ENCODE peak calls at places on chromosome 12, in four cellular contexts. H is NT2/D1, I is GM12878, X is H1. Y is an unnamed sample.
A peak's percentile ranks its signal among the peaks of the same experiment; 100 is the strongest.

GRCh38 chr12:69000540-69001243 is 67.7 kb upstream of the CPM start:
- DNase-seq in H (no peak), I (no peak), X (no peak), Y (no peak)

GRCh38 chr12:71440393-71441349 is 1.1 kb downstream of the LGR5 start:
- DNase-seq in H (no peak), I (no peak), X (peak; percentile 65), Y (no peak)

GRCh38 chr12:16120027-16120426 is 157.5 kb downstream of the SLC15A5 start:
- DNase-seq in H (no peak), I (no peak), X (no peak), Y (no peak)

GRCh38 chr12:117845271-117845904 is 123.4 kb downstream of the KSR2 start:
- DNase-seq in H (no peak), I (no peak), X (no peak), Y (no peak)

GRCh38 chr12:97716356-97716755 is 253.8 kb downstream of the RMST start:
- DNase-seq in H (no peak), I (no peak), X (no peak), Y (peak; percentile 19)

GRCh38 chr12:12506541-12506940 is 56.1 kb downstream of the DUSP16 start:
- DNase-seq in H (no peak), I (no peak), X (no peak), Y (peak; percentile 16)

GRCh38 chr12:112219195-112219594 is 93.8 kb downstream of the TRAFD1 start:
- DNase-seq in H (no peak), I (no peak), X (no peak), Y (no peak)

GRCh38 chr12:66004922-66005703 is 125.4 kb downstream of the LLPH start:
- DNase-seq in H (no peak), I (no peak), X (no peak), Y (no peak)

GRCh38 chr12:67220065-67220464 is 49.1 kb upstream of the CAND1 start:
- DNase-seq in H (no peak), I (no peak), X (no peak), Y (peak; percentile 40)

GRCh38 chr12:117084405-117085317 is 14.6 kb downstream of the TESC start:
- DNase-seq in H (no peak), I (no peak), X (no peak), Y (no peak)

GRCh38 chr12:15584366-15585041 is 204.7 kb downstream of the EPS8 start:
- DNase-seq in H (peak; percentile 86), I (no peak), X (no peak), Y (peak; percentile 23)

GRCh38 chr12:4951601-4952000 is 41.9 kb downstream of the KCNA1 start:
- DNase-seq in H (no peak), I (no peak), X (no peak), Y (no peak)

GRCh38 chr12:51441583-51441982 is 17.0 kb downstream of the SLC4A8 start:
- DNase-seq in H (no peak), I (no peak), X (no peak), Y (no peak)

GRCh38 chr12:115452751-115453281 is 768.8 kb upstream of the TBX3 start:
- DNase-seq in H (no peak), I (no peak), X (peak; percentile 65), Y (no peak)

GRCh38 chr12:76591461-76591860 is 31.9 kb upstream of the OSBPL8 start:
- DNase-seq in H (no peak), I (no peak), X (no peak), Y (no peak)

GRCh38 chr12:48865441-48866290 is at the start of gene RND1:
- DNase-seq in H (peak; percentile 97), I (peak; percentile 89), X (peak; percentile 94), Y (peak; percentile 95)

GRCh38 chr12:31868980-31869379 is 90.2 kb upstream of the RESF1 start:
- DNase-seq in H (no peak), I (no peak), X (no peak), Y (no peak)

GRCh38 chr12:118359541-118359915 is 13.2 kb downstream of the TAOK3 start:
- DNase-seq in H (no peak), I (no peak), X (no peak), Y (no peak)

GRCh38 chr12:25249951-25250738 is 584 bp downstream of the KRAS start:
- DNase-seq in H (peak; percentile 52), I (no peak), X (peak; percentile 63), Y (peak; percentile 25)

GRCh38 chr12:50615534-50616296 is 110.9 kb downstream of the DIP2B start:
- DNase-seq in H (no peak), I (no peak), X (no peak), Y (no peak)

GRCh38 chr12:121579190-121579791 is 1.5 kb downstream of the KDM2B start:
- DNase-seq in H (no peak), I (no peak), X (peak; percentile 59), Y (peak; percentile 35)

GRCh38 chr12:57521475-57522018 is 1.1 kb upstream of the MBD6 start:
- DNase-seq in H (no peak), I (no peak), X (peak; percentile 62), Y (no peak)

GRCh38 chr12:116916122-116916521 is 5.4 kb downstream of the FBXW8 start:
- DNase-seq in H (no peak), I (no peak), X (no peak), Y (no peak)

GRCh38 chr12:12896261-12896660 is 4.9 kb downstream of the GPRC5A start:
- DNase-seq in H (no peak), I (no peak), X (no peak), Y (no peak)

GRCh38 chr12:25332143-25332542 is 81.4 kb upstream of the KRAS start:
- DNase-seq in H (no peak), I (no peak), X (no peak), Y (no peak)

GRCh38 chr12:52004042-52004648 is 2.6 kb upstream of the TAMALIN start:
- DNase-seq in H (no peak), I (no peak), X (peak; percentile 81), Y (peak; percentile 63)

GRCh38 chr12:97616936-97617335 is 154.3 kb downstream of the RMST start:
- DNase-seq in H (no peak), I (no peak), X (no peak), Y (no peak)

GRCh38 chr12:24605916-24606315 is 343.0 kb downstream of the BCAT1 start:
- DNase-seq in H (no peak), I (no peak), X (no peak), Y (no peak)

GRCh38 chr12:1575799-1576401 is 18.5 kb downstream of the FBXL14 start:
- DNase-seq in H (no peak), I (no peak), X (no peak), Y (no peak)

GRCh38 chr12:100221523-100221922 is 20.9 kb downstream of the ACTR6 start:
- DNase-seq in H (no peak), I (no peak), X (no peak), Y (no peak)

GRCh38 chr12:79692249-79692619 is 1.5 kb upstream of the PAWR start:
- DNase-seq in H (no peak), I (no peak), X (no peak), Y (no peak)

GRCh38 chr12:57550628-57551549 is 1.0 kb downstream of the KIF5A start:
- DNase-seq in H (no peak), I (no peak), X (no peak), Y (no peak)

GRCh38 chr12:19855876-19856275 is 416.6 kb downstream of the AEBP2 start:
- DNase-seq in H (no peak), I (no peak), X (no peak), Y (no peak)

GRCh38 chr12:103569278-103569677 is 17.8 kb upstream of the STAB2 start:
- DNase-seq in H (no peak), I (no peak), X (no peak), Y (no peak)

GRCh38 chr12:31370645-31371620 is 45.0 kb upstream of the SINHCAF start:
- DNase-seq in H (peak; percentile 100), I (no peak), X (peak; percentile 66), Y (no peak)

GRCh38 chr12:449203-449602 is 10.5 kb upstream of the B4GALNT3 start:
- DNase-seq in H (no peak), I (no peak), X (no peak), Y (no peak)

GRCh38 chr12:56034586-56035332 is 7.0 kb upstream of the RPS26 start:
- DNase-seq in H (no peak), I (no peak), X (no peak), Y (no peak)

GRCh38 chr12:82383930-82384513 is 25.7 kb downstream of the METTL25 start:
- DNase-seq in H (no peak), I (no peak), X (no peak), Y (peak; percentile 12)

DNA sequence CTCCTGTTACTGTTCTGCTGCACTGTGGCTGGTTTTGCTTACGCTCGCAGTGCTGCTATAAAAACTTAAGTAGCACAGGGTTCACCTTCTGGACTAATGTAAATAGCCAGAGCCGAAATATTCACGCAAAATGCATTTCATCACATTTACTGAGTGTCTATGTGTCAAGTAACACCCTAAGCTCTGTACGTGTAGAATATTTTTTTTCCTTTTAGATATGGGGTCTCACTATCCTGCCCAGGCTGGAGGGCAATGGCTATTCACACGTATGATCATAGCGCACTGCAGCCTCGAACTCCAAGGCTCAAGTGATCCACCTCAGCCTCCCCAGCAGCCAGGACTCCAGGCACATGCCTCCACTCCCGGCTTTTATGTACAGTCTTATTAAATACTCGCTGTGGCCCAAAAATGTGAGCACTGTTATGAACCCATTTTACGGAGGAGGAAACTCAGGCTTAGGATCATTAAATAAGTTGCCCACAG is 60.8 kb upstream of the RIMBP2 start:
- DNase-seq in H (no peak), I (no peak), X (no peak), Y (no peak)
- TF ChIP-seq SUZ12 in H (no peak), I (no peak), X (no peak), Y (no peak)

GRCh38 chr12:124379938-124380754 is 85.3 kb downstream of the RFLNA start:
- DNase-seq in H (no peak), I (no peak), X (no peak), Y (no peak)
- TF ChIP-seq SUZ12 in H (no peak), I (no peak), X (no peak), Y (no peak)

GRCh38 chr12:119802472-119802871 is 74.6 kb downstream of the CIT start:
- DNase-seq in H (no peak), I (no peak), X (no peak), Y (no peak)
- TF ChIP-seq SUZ12 in H (no peak), I (no peak), X (no peak), Y (no peak)

GRCh38 chr12:93778306-93778705 is 101.1 kb downstream of the CRADD start:
- DNase-seq in H (no peak), I (no peak), X (no peak), Y (no peak)
- TF ChIP-seq SUZ12 in H (no peak), I (no peak), X (no peak), Y (no peak)

GRCh38 chr12:92064420-92064819 is 81.2 kb downstream of the BTG1 start:
- DNase-seq in H (no peak), I (no peak), X (no peak), Y (no peak)

GRCh38 chr12:92065018-92065499 is 80.6 kb downstream of the BTG1 start:
- DNase-seq in H (no peak), I (peak; percentile 78), X (no peak), Y (no peak)

GRCh38 chr12:92068441-92068840 is 77.2 kb downstream of the BTG1 start:
- DNase-seq in H (no peak), I (no peak), X (no peak), Y (no peak)

GRCh38 chr12:92063641-92064040 is 82.0 kb downstream of the BTG1 start:
- DNase-seq in H (no peak), I (no peak), X (no peak), Y (no peak)

DNA sequence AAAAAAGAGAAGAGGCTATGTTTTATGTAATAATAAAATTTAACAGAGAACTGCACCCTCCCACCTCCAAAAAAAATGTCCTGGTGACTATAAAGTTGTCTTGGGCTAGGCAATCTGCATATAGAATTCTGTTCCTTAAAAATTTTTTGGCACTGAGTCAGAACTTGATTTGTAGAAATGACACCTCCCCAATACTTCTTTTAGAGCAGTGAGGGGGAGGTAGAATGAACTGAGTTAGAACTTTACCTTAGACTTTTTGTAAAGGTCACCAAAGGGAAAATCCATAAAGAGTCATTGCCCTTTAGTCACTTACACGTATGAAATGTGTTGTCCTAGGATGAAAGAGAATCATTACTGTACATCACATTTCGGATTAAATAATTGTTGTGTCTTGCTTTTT is 80.0 kb downstream of the BTG1 start:
- DNase-seq in H (no peak), I (no peak), X (no peak), Y (no peak)
- TF ChIP-seq SUZ12 in H (no peak), I (no peak), X (no peak), Y (no peak)

Y was measured in HEK293T.